ENCODE peak calls at places on chromosomes 12 and 14, in eight cellular contexts. G, T, P, X, L, B, F and U are unnamed samples.

GRCh38 chr12:56958422-56958821 is 1.0 kb upstream of the RDH16 start:
- DNase-seq in G (no peak), T (no peak), P (no peak), X (no peak), L (no peak), B (no peak), F (no peak), U (no peak)

GRCh38 chr12:64616221-64616620 is 5.9 kb downstream of the RASSF3 start:
- DNase-seq in G (peak; percentile 75), T (peak; percentile 82), P (peak; percentile 44), X (no peak), L (no peak), B (no peak), F (no peak), U (peak; percentile 48)

GRCh38 chr14:69006346-69006745 is 27.2 kb upstream of the ACTN1 start:
- DNase-seq in G (no peak), T (no peak), P (no peak), X (no peak), L (no peak), B (no peak), F (no peak), U (no peak)

GRCh38 chr14:50830044-50830931 is 674 bp downstream of the NIN start:
- DNase-seq in G (peak; percentile 64), T (peak; percentile 37), P (peak; percentile 49), X (no peak), L (peak; percentile 41), B (peak; percentile 73), F (peak; percentile 68), U (peak; percentile 32)

GRCh38 chr14:65949711-65950516 is 536.3 kb upstream of the CCDC196 start:
- DNase-seq in G (peak; percentile 11), T (peak; percentile 29), P (peak; percentile 3), X (no peak), L (no peak), B (peak; percentile 64), F (no peak), U (peak; percentile 22)

GRCh38 chr12:48811454-48812090 is 6.7 kb upstream of the CACNB3 start:
- DNase-seq in G (no peak), T (no peak), P (no peak), X (no peak), L (no peak), B (no peak), F (no peak), U (no peak)

GRCh38 chr14:58864751-58865519 is 227.2 kb downstream of the DACT1 start:
- DNase-seq in G (peak; percentile 36), T (peak; percentile 97), P (peak; percentile 37), X (no peak), L (no peak), B (no peak), F (no peak), U (peak; percentile 88)

GRCh38 chr12:63918788-63919300 is 74.3 kb downstream of the SRGAP1 start:
- DNase-seq in G (peak; percentile 13), T (peak; percentile 84), P (peak; percentile 72), X (peak; percentile 94), L (no peak), B (no peak), F (no peak), U (peak; percentile 77)

GRCh38 chr14:50816419-50817047 is 14.4 kb downstream of the NIN start:
- DNase-seq in G (peak; percentile 28), T (peak; percentile 61), P (no peak), X (no peak), L (no peak), B (no peak), F (no peak), U (peak; percentile 74)

GRCh38 chr14:71688576-71688975 is 243.7 kb upstream of the RGS6 start:
- DNase-seq in G (peak; percentile 24), T (peak; percentile 46), P (no peak), X (no peak), L (no peak), B (no peak), F (no peak), U (no peak)

GRCh38 chr14:51593397-51593796 is 58.3 kb upstream of the FRMD6 start:
- DNase-seq in G (peak; percentile 39), T (no peak), P (no peak), X (no peak), L (no peak), B (no peak), F (no peak), U (peak; percentile 39)

GRCh38 chr14:32087907-32088306 is 10.8 kb downstream of the ARHGAP5 start:
- DNase-seq in G (no peak), T (no peak), P (no peak), X (no peak), L (no peak), B (no peak), F (no peak), U (no peak)

GRCh38 chr14:106417224-106418049 is 891.1 kb downstream of the TMEM121 start:
- DNase-seq in G (no peak), T (no peak), P (no peak), X (no peak), L (peak; percentile 82), B (peak; percentile 83), F (no peak), U (no peak)